ENCODE peak calls at places on chromosome 5, in eight cellular contexts. E is pancreas; Q is activated CD4-positive, alpha-beta T cell treated with anti-CD3 and anti-CD28 coated beads for 24 hours; B is GM10248; V is WERI-Rb-1; M is T-helper 2 cell treated with Interferon-gamma antibody and Interleukin-4, amounts not matched to agents 5 μg/mL and 100 μg/mL, for 36 hours; J is NCI-H2227 treated with DMSO at 0.1 percent for 48 hours; X is EL. K is an unnamed sample.

GRCh38 chr5:176693477-176693851 is 46.2 kb downstream of the TSPAN17 start:
- DNase-seq in J (no peak), X (no peak), B (no peak), V (no peak), E (no peak), Q (no peak), M (no peak), K (no peak)

GRCh38 chr5:65326912-65327311 is 154.8 kb downstream of the ADAMTS6 start:
- DNase-seq in B (no peak), M (no peak), E (no peak), X (peak), J (no peak), V (no peak), Q (no peak), K (no peak)

GRCh38 chr5:127373858-127374491 is 83.4 kb downstream of the MEGF10 start:
- DNase-seq in J (no peak), V (no peak), M (no peak), B (no peak), Q (no peak), E (no peak), X (no peak), K (no peak)

GRCh38 chr5:152094076-152094475 is 169.4 kb upstream of the GLRA1 start:
- DNase-seq in M (no peak), X (no peak), E (no peak), J (no peak), B (no peak), V (no peak), Q (no peak), K (no peak)

GRCh38 chr5:133371371-133372155 is 240.8 kb downstream of the FSTL4 start:
- DNase-seq in X (no peak), Q (no peak), M (no peak), V (no peak), E (no peak), B (no peak), J (no peak), K (no peak)

GRCh38 chr5:180010636-180011035 is 60.9 kb downstream of the RNF130 start:
- DNase-seq in M (no peak), E (no peak), V (no peak), J (no peak), X (no peak), Q (no peak), B (no peak), K (no peak)

GRCh38 chr5:134392301-134392700 is 19.4 kb downstream of the CDKN2AIPNL start:
- DNase-seq in M (no peak), V (no peak), J (no peak), B (no peak), Q (no peak), E (no peak), X (no peak), K (no peak)

GRCh38 chr5:128687930-128688329 is 149.9 kb upstream of the FBN2 start:
- DNase-seq in V (no peak), J (no peak), E (no peak), X (no peak), M (no peak), Q (no peak), B (no peak), K (no peak)

GRCh38 chr5:26761040-26761439 is 277.3 kb downstream of the CDH9 start:
- DNase-seq in B (no peak), Q (no peak), V (peak), E (no peak), X (no peak), M (no peak), J (no peak), K (no peak)

GRCh38 chr5:32138839-32139493 is 35.2 kb downstream of the GOLPH3 start:
- DNase-seq in V (no peak), M (peak), B (no peak), J (no peak), X (no peak), Q (peak), E (no peak), K (no peak)

GRCh38 chr5:174426388-174426787 is 298.0 kb upstream of the MSX2 start:
- DNase-seq in J (no peak), V (no peak), E (no peak), B (no peak), X (no peak), Q (no peak), M (no peak), K (no peak)

GRCh38 chr5:128870923-128871322 is 94.4 kb upstream of the SLC27A6 start:
- DNase-seq in M (no peak), V (no peak), J (no peak), Q (no peak), B (no peak), E (no peak), X (no peak), K (no peak)

GRCh38 chr5:63794979-63795378 is 167.3 kb downstream of the HTR1A start:
- DNase-seq in X (no peak), E (no peak), V (no peak), Q (no peak), B (no peak), J (no peak), M (no peak), K (no peak)

GRCh38 chr5:101590384-101590783 is 687.3 kb upstream of the ST8SIA4 start:
- DNase-seq in V (peak), E (no peak), J (no peak), Q (no peak), M (no peak), X (no peak), B (no peak), K (no peak)

GRCh38 chr5:179211076-179211475 is 134.2 kb downstream of the ADAMTS2 start:
- DNase-seq in Q (no peak), J (no peak), B (no peak), E (no peak), M (no peak), V (no peak), X (peak), K (no peak)

GRCh38 chr5:178467261-178468195 is 122.7 kb downstream of the COL23A1 start:
- DNase-seq in Q (no peak), M (no peak), V (no peak), B (no peak), J (no peak), X (peak), E (no peak), K (peak)

GRCh38 chr5:132013006-132013689 is 1.7 kb upstream of the ACSL6 start:
- DNase-seq in E (peak), J (no peak), Q (no peak), V (peak), M (no peak), B (no peak), X (no peak), K (peak)

GRCh38 chr5:147860641-147861025 is 17.9 kb upstream of the SCGB3A2 start:
- DNase-seq in J (no peak), V (no peak), Q (no peak), X (no peak), E (no peak), B (no peak), M (no peak), K (no peak)

GRCh38 chr5:112420111-112420864 is 1.2 kb upstream of the EPB41L4A start:
- DNase-seq in M (peak), J (peak), E (peak), Q (no peak), B (peak), V (peak), X (peak), K (peak)

GRCh38 chr5:151101151-151101550 is 20.3 kb upstream of the TNIP1 start:
- DNase-seq in M (no peak), V (no peak), B (no peak), J (no peak), X (no peak), Q (no peak), E (no peak), K (no peak)

GRCh38 chr5:91288117-91288516 is 95.0 kb downstream of the ARRDC3 start:
- DNase-seq in X (peak), B (no peak), Q (no peak), E (no peak), M (no peak), V (no peak), J (no peak), K (no peak)

GRCh38 chr5:171418982-171419662 is at the start of gene FGF18:
- DNase-seq in E (no peak), M (peak), B (peak), J (peak), X (peak), V (peak), Q (peak), K (no peak)

GRCh38 chr5:145830594-145830993 is 4.5 kb downstream of the PRELID2 start:
- DNase-seq in V (no peak), B (no peak), X (peak), E (no peak), J (no peak), Q (no peak), M (no peak), K (no peak)

GRCh38 chr5:370311-370958 is 48.9 kb downstream of the AHRR start:
- DNase-seq in Q (no peak), B (no peak), M (no peak), V (no peak), E (no peak), J (no peak), X (no peak), K (no peak)

GRCh38 chr5:124742983-124743533 is 3.4 kb downstream of the ZNF608 start:
- DNase-seq in M (no peak), Q (no peak), V (peak), E (no peak), B (no peak), X (peak), J (no peak), K (no peak)

GRCh38 chr5:9176641-9177040 is 369.2 kb downstream of the SEMA5A start:
- DNase-seq in J (no peak), X (peak), E (no peak), M (no peak), B (no peak), Q (no peak), V (no peak), K (no peak)

GRCh38 chr5:9832921-9833320 is 202.8 kb upstream of the TAS2R1 start:
- DNase-seq in X (no peak), V (no peak), B (no peak), E (no peak), M (no peak), J (no peak), Q (no peak), K (no peak)

GRCh38 chr5:40171971-40172370 is 507.7 kb upstream of the PTGER4 start:
- DNase-seq in V (no peak), M (no peak), B (no peak), Q (no peak), E (no peak), J (no peak), X (peak), K (no peak)

GRCh38 chr5:169165052-169165451 is 135.9 kb downstream of the SLIT3 start:
- DNase-seq in M (no peak), B (no peak), V (no peak), E (no peak), Q (no peak), J (no peak), X (no peak), K (no peak)

GRCh38 chr5:132547269-132547668 is 3.9 kb upstream of the IL5 start:
- DNase-seq in B (no peak), X (no peak), Q (no peak), V (no peak), J (no peak), M (no peak), E (no peak), K (no peak)

GRCh38 chr5:117497626-117498025 is 923.0 kb upstream of the SEMA6A start:
- DNase-seq in M (no peak), X (no peak), E (no peak), V (no peak), B (no peak), J (no peak), Q (no peak), K (no peak)

GRCh38 chr5:42655982-42656660 is 100.5 kb upstream of the CCDC152 start:
- DNase-seq in X (no peak), V (no peak), B (no peak), J (no peak), E (no peak), M (no peak), Q (no peak), K (no peak)

GRCh38 chr5:55438931-55439477 is 95.8 kb downstream of the PLPP1 start:
- DNase-seq in E (no peak), Q (no peak), M (no peak), J (no peak), V (no peak), X (peak), B (no peak), K (no peak)

GRCh38 chr5:138949223-138949574 is 74.1 kb upstream of the LRRTM2 start:
- DNase-seq in M (no peak), Q (no peak), V (no peak), E (no peak), J (no peak), B (no peak), X (no peak), K (no peak)

GRCh38 chr5:91383956-91384300 is 811 bp upstream of the ARRDC3 start:
- DNase-seq in M (no peak), J (peak), X (peak), Q (no peak), E (no peak), B (no peak), V (peak), K (no peak)